ENCODE peak calls at places on chromosome 3, in seven cellular contexts. One of them, this sample, is unnamed.

GRCh38 chr3:107205354-107205753 is 171.9 kb upstream of the CCDC54 start:
- DNase-seq in mucosa of gallbladder: no peak
- DNase-seq in A549: no peak
- DNase-seq in stimulated activated CD4-positive, alpha-beta T cell treated with anti-CD3 and anti-CD28 coated beads, Interleukin-15, amount 100 ng/mL, for 24 hours: no peak
- DNase-seq in IMR-90: no peak
- DNase-seq in naive B cell: no peak
- DNase-seq in T-helper 9 cell: no peak
- DNase-seq in this sample: no peak

GRCh38 chr3:86782860-86783259 is 208.1 kb downstream of the VGLL3 start:
- DNase-seq in mucosa of gallbladder: no peak
- DNase-seq in A549: no peak
- DNase-seq in stimulated activated CD4-positive, alpha-beta T cell treated with anti-CD3 and anti-CD28 coated beads, Interleukin-15, amount 100 ng/mL, for 24 hours: no peak
- DNase-seq in IMR-90: no peak
- DNase-seq in naive B cell: no peak
- DNase-seq in T-helper 9 cell: no peak
- DNase-seq in this sample: no peak

GRCh38 chr3:121064121-121064520 is 156.1 kb downstream of the STXBP5L start:
- DNase-seq in mucosa of gallbladder: no peak
- DNase-seq in A549: no peak
- DNase-seq in stimulated activated CD4-positive, alpha-beta T cell treated with anti-CD3 and anti-CD28 coated beads, Interleukin-15, amount 100 ng/mL, for 24 hours: no peak
- DNase-seq in IMR-90: no peak
- DNase-seq in naive B cell: no peak
- DNase-seq in T-helper 9 cell: no peak
- DNase-seq in this sample: no peak

GRCh38 chr3:89107461-89108035 is at the start of gene EPHA3:
- DNase-seq in mucosa of gallbladder: peak
- DNase-seq in A549: peak
- DNase-seq in stimulated activated CD4-positive, alpha-beta T cell treated with anti-CD3 and anti-CD28 coated beads, Interleukin-15, amount 100 ng/mL, for 24 hours: peak
- DNase-seq in IMR-90: peak
- DNase-seq in naive B cell: peak
- DNase-seq in T-helper 9 cell: peak
- DNase-seq in this sample: peak

GRCh38 chr3:43246956-43247355 is 39.4 kb upstream of the SNRK start:
- DNase-seq in mucosa of gallbladder: no peak
- DNase-seq in A549: no peak
- DNase-seq in stimulated activated CD4-positive, alpha-beta T cell treated with anti-CD3 and anti-CD28 coated beads, Interleukin-15, amount 100 ng/mL, for 24 hours: no peak
- DNase-seq in IMR-90: no peak
- DNase-seq in naive B cell: no peak
- DNase-seq in T-helper 9 cell: no peak
- DNase-seq in this sample: peak

GRCh38 chr3:139548801-139549200 is 9.3 kb upstream of the RBP1 start:
- DNase-seq in mucosa of gallbladder: peak
- DNase-seq in A549: no peak
- DNase-seq in stimulated activated CD4-positive, alpha-beta T cell treated with anti-CD3 and anti-CD28 coated beads, Interleukin-15, amount 100 ng/mL, for 24 hours: no peak
- DNase-seq in IMR-90: no peak
- DNase-seq in naive B cell: no peak
- DNase-seq in T-helper 9 cell: no peak
- DNase-seq in this sample: peak

GRCh38 chr3:9951962-9952805 is at the start of gene PRRT3:
- DNase-seq in mucosa of gallbladder: no peak
- DNase-seq in A549: no peak
- DNase-seq in stimulated activated CD4-positive, alpha-beta T cell treated with anti-CD3 and anti-CD28 coated beads, Interleukin-15, amount 100 ng/mL, for 24 hours: peak
- DNase-seq in IMR-90: peak
- DNase-seq in naive B cell: peak
- DNase-seq in T-helper 9 cell: peak
- DNase-seq in this sample: no peak

GRCh38 chr3:182970811-182971418 is 9.4 kb downstream of the DCUN1D1 start:
- DNase-seq in mucosa of gallbladder: peak
- DNase-seq in A549: no peak
- DNase-seq in stimulated activated CD4-positive, alpha-beta T cell treated with anti-CD3 and anti-CD28 coated beads, Interleukin-15, amount 100 ng/mL, for 24 hours: no peak
- DNase-seq in IMR-90: no peak
- DNase-seq in naive B cell: no peak
- DNase-seq in T-helper 9 cell: no peak
- DNase-seq in this sample: no peak

GRCh38 chr3:124800511-124801374 is 70.5 kb downstream of the UMPS start:
- DNase-seq in mucosa of gallbladder: no peak
- DNase-seq in A549: no peak
- DNase-seq in stimulated activated CD4-positive, alpha-beta T cell treated with anti-CD3 and anti-CD28 coated beads, Interleukin-15, amount 100 ng/mL, for 24 hours: no peak
- DNase-seq in IMR-90: peak
- DNase-seq in naive B cell: no peak
- DNase-seq in T-helper 9 cell: no peak
- DNase-seq in this sample: peak

GRCh38 chr3:191047930-191048329 is 151.1 kb upstream of the OSTN start:
- DNase-seq in mucosa of gallbladder: no peak
- DNase-seq in A549: no peak
- DNase-seq in stimulated activated CD4-positive, alpha-beta T cell treated with anti-CD3 and anti-CD28 coated beads, Interleukin-15, amount 100 ng/mL, for 24 hours: no peak
- DNase-seq in IMR-90: peak
- DNase-seq in naive B cell: no peak
- DNase-seq in T-helper 9 cell: no peak
- DNase-seq in this sample: no peak

GRCh38 chr3:139198929-139199328 is 144.9 kb upstream of the MRPS22 start:
- DNase-seq in mucosa of gallbladder: no peak
- DNase-seq in A549: no peak
- DNase-seq in stimulated activated CD4-positive, alpha-beta T cell treated with anti-CD3 and anti-CD28 coated beads, Interleukin-15, amount 100 ng/mL, for 24 hours: no peak
- DNase-seq in IMR-90: peak
- DNase-seq in naive B cell: no peak
- DNase-seq in T-helper 9 cell: no peak
- DNase-seq in this sample: no peak

GRCh38 chr3:60269377-60269776 is 981.9 kb downstream of the FHIT start:
- DNase-seq in mucosa of gallbladder: no peak
- DNase-seq in A549: no peak
- DNase-seq in stimulated activated CD4-positive, alpha-beta T cell treated with anti-CD3 and anti-CD28 coated beads, Interleukin-15, amount 100 ng/mL, for 24 hours: no peak
- DNase-seq in IMR-90: peak
- DNase-seq in naive B cell: no peak
- DNase-seq in T-helper 9 cell: no peak
- DNase-seq in this sample: no peak

GRCh38 chr3:134334231-134334900 is 39.9 kb downstream of the AMOTL2 start:
- DNase-seq in mucosa of gallbladder: no peak
- DNase-seq in A549: no peak
- DNase-seq in stimulated activated CD4-positive, alpha-beta T cell treated with anti-CD3 and anti-CD28 coated beads, Interleukin-15, amount 100 ng/mL, for 24 hours: no peak
- DNase-seq in IMR-90: peak
- DNase-seq in naive B cell: no peak
- DNase-seq in T-helper 9 cell: no peak
- DNase-seq in this sample: no peak

GRCh38 chr3:146161725-146162047 is 702 bp upstream of the PLOD2 start:
- DNase-seq in mucosa of gallbladder: peak
- DNase-seq in A549: no peak
- DNase-seq in stimulated activated CD4-positive, alpha-beta T cell treated with anti-CD3 and anti-CD28 coated beads, Interleukin-15, amount 100 ng/mL, for 24 hours: no peak
- DNase-seq in IMR-90: peak
- DNase-seq in naive B cell: no peak
- DNase-seq in T-helper 9 cell: no peak
- DNase-seq in this sample: peak

GRCh38 chr3:49422379-49423248 is at the start of gene AMT:
- DNase-seq in mucosa of gallbladder: peak
- DNase-seq in A549: no peak
- DNase-seq in stimulated activated CD4-positive, alpha-beta T cell treated with anti-CD3 and anti-CD28 coated beads, Interleukin-15, amount 100 ng/mL, for 24 hours: no peak
- DNase-seq in IMR-90: peak
- DNase-seq in naive B cell: no peak
- DNase-seq in T-helper 9 cell: no peak
- DNase-seq in this sample: peak

This sample was measured in adrenal gland.